ENCODE peak calls at places on chromosome 2, in ten cellular contexts. T is HCEC 1CT; X is stimulated activated CD4-positive, alpha-beta T cell treated with anti-CD3 and anti-CD28 coated beads, Interleukin-4, amount 100 ng/mL, for 48 hours; N is cardiac muscle cell; D is COR-L47; M is GM23338; H is naive thymus-derived CD4-positive, alpha-beta T cell; A is hypothalamus; O is activated CD8-positive, alpha-beta memory T cell treated with anti-CD3 and anti-CD28 coated beads for 48 hours; B is activated T-cell treated with anti-CD3 and anti-CD28 coated beads, Interleukin-2, amount 50 U/mL, for 48 hours. F is an unnamed sample.

GRCh38 chr2:213279961-213280360 is 4.3 kb upstream of the SPAG16 start:
- DNase-seq in T (no peak), X (no peak), N (peak; percentile 80), D (no peak), M (no peak), H (no peak), A (no peak), O (no peak), B (no peak), F (no peak)

GRCh38 chr2:20451346-20451745 is 4.5 kb downstream of the RHOB start:
- DNase-seq in T (no peak), X (no peak), N (peak; percentile 84), D (no peak), M (no peak), H (no peak), A (no peak), O (no peak), B (no peak), F (peak; percentile 53)

GRCh38 chr2:84491741-84492140 is 24.6 kb upstream of the DNAH6 start:
- DNase-seq in T (no peak), X (no peak), N (no peak), D (no peak), M (no peak), H (no peak), A (no peak), O (no peak), B (no peak), F (no peak)

GRCh38 chr2:3611136-3611535 is 16.2 kb downstream of the COLEC11 start:
- DNase-seq in T (no peak), X (no peak), N (no peak), D (no peak), M (no peak), H (no peak), A (no peak), O (no peak), B (no peak), F (peak; percentile 39)

GRCh38 chr2:64405476-64406406 is 48.2 kb upstream of the LGALSL start:
- DNase-seq in T (peak; percentile 48), X (no peak), N (peak; percentile 90), D (no peak), M (no peak), H (no peak), A (no peak), O (no peak), B (no peak), F (no peak)

GRCh38 chr2:162069200-162069910 is 4.7 kb downstream of the DPP4 start:
- DNase-seq in T (no peak), X (no peak), N (no peak), D (no peak), M (no peak), H (no peak), A (no peak), O (no peak), B (no peak), F (no peak)

GRCh38 chr2:109545828-109546713 is 67.7 kb downstream of the SEPTIN10 start:
- DNase-seq in T (peak; percentile 51), X (peak; percentile 38), N (peak; percentile 77), D (peak; percentile 22), M (peak; percentile 73), H (peak; percentile 40), A (peak; percentile 9), O (peak; percentile 23), B (peak; percentile 74), F (peak; percentile 84)

GRCh38 chr2:219246559-219246958 is 1.3 kb downstream of the STK16 start:
- DNase-seq in T (no peak), X (no peak), N (no peak), D (no peak), M (no peak), H (no peak), A (no peak), O (no peak), B (no peak), F (no peak)

GRCh38 chr2:106120432-106120831 is 73.7 kb downstream of the UXS1 start:
- DNase-seq in T (no peak), X (no peak), N (no peak), D (no peak), M (no peak), H (no peak), A (no peak), O (no peak), B (no peak), F (no peak)

GRCh38 chr2:217717541-217717940 is 285.3 kb downstream of the TNS1 start:
- DNase-seq in T (no peak), X (no peak), N (no peak), D (no peak), M (no peak), H (no peak), A (no peak), O (no peak), B (no peak), F (no peak)

GRCh38 chr2:188456114-188456909 is 164.6 kb downstream of the GULP1 start:
- DNase-seq in T (no peak), X (no peak), N (no peak), D (no peak), M (peak; percentile 91), H (no peak), A (no peak), O (no peak), B (no peak), F (no peak)

GRCh38 chr2:134244091-134244490 is 9.8 kb upstream of the MGAT5 start:
- DNase-seq in T (peak; percentile 25), X (no peak), N (no peak), D (peak; percentile 23), M (no peak), H (peak; percentile 18), A (no peak), O (no peak), B (no peak), F (no peak)

GRCh38 chr2:217331577-217332139 is 471.8 kb upstream of the TNP1 start:
- DNase-seq in T (peak; percentile 44), X (no peak), N (peak; percentile 60), D (no peak), M (peak; percentile 21), H (no peak), A (no peak), O (no peak), B (no peak), F (no peak)